ENCODE peak calls at places on chromosomes 1 and 21, in eight cellular contexts. K is esophagus squamous epithelium, W is type B pancreatic cell, I is neural crest cell, Z is IMR-90, D is ovary, X is tibial nerve, Y is cardiac fibroblast. V is an unnamed sample.

GRCh38 chr1:199010933-199011332 is 372.1 kb downstream of the PTPRC start:
- DNase-seq in K (no peak), I (no peak), W (no peak), D (no peak), X (no peak), Z (peak; percentile 75), Y (no peak), V (no peak)

GRCh38 chr1:43062527-43063080 is 103.9 kb upstream of the SLC2A1 start:
- DNase-seq in W (no peak), K (no peak), I (no peak), X (no peak), Y (no peak), D (no peak), Z (no peak), V (no peak)

GRCh38 chr1:248757784-248758195 is 2.2 kb upstream of the LYPD8 start:
- DNase-seq in W (no peak), D (no peak), X (no peak), Y (no peak), I (no peak), K (no peak), Z (no peak), V (no peak)

GRCh38 chr1:234395297-234395696 is 22.0 kb downstream of the COA6 start:
- DNase-seq in K (no peak), Y (no peak), I (no peak), X (no peak), W (no peak), D (no peak), Z (no peak), V (no peak)

GRCh38 chr1:17744666-17745563 is 10.2 kb upstream of the ACTL8 start:
- DNase-seq in I (no peak), D (no peak), X (no peak), K (no peak), Y (peak; percentile 12), Z (no peak), W (no peak), V (no peak)

GRCh38 chr1:55539652-55540512 is 324.7 kb upstream of the USP24 start:
- DNase-seq in Y (no peak), Z (no peak), W (no peak), D (no peak), X (no peak), K (no peak), I (no peak), V (no peak)

GRCh38 chr1:77027916-77028315 is 160.6 kb downstream of the ST6GALNAC5 start:
- DNase-seq in Z (no peak), W (no peak), K (no peak), D (no peak), I (no peak), Y (no peak), X (no peak), V (no peak)

GRCh38 chr1:15833069-15833679 is 14.3 kb upstream of the SPEN start:
- DNase-seq in I (no peak), W (no peak), Z (no peak), K (no peak), D (peak; percentile 66), X (no peak), Y (no peak), V (no peak)

GRCh38 chr1:169048043-169048442 is 58.4 kb upstream of the ATP1B1 start:
- DNase-seq in Z (no peak), I (no peak), K (no peak), D (no peak), Y (no peak), X (no peak), W (no peak), V (no peak)

GRCh38 chr21:27423073-27423472 is 456.2 kb upstream of the ADAMTS5 start:
- DNase-seq in Z (peak; percentile 95), D (peak; percentile 35), I (no peak), X (peak; percentile 52), K (no peak), W (no peak), Y (peak; percentile 88), V (no peak)

GRCh38 chr1:223337174-223337869 is 26.7 kb downstream of the SUSD4 start:
- DNase-seq in K (no peak), W (no peak), I (no peak), D (no peak), X (no peak), Y (no peak), Z (no peak), V (no peak)

GRCh38 chr1:89649783-89650182 is 16.9 kb downstream of the LRRC8C start:
- DNase-seq in D (no peak), Z (no peak), X (no peak), W (no peak), Y (no peak), K (no peak), I (no peak), V (no peak)

GRCh38 chr1:3231245-3231644 is 162.2 kb downstream of the PRDM16 start:
- DNase-seq in X (no peak), W (no peak), Y (no peak), I (no peak), D (no peak), K (no peak), Z (no peak), V (no peak)

GRCh38 chr1:181133441-181133951 is 45.0 kb downstream of the IER5 start:
- DNase-seq in K (no peak), Y (no peak), W (no peak), X (no peak), Z (no peak), D (no peak), I (no peak), V (no peak)

GRCh38 chr1:30984167-30984870 is 75.8 kb upstream of the SDC3 start:
- DNase-seq in I (no peak), D (no peak), W (no peak), X (no peak), Z (no peak), Y (no peak), K (no peak), V (no peak)

DNA sequence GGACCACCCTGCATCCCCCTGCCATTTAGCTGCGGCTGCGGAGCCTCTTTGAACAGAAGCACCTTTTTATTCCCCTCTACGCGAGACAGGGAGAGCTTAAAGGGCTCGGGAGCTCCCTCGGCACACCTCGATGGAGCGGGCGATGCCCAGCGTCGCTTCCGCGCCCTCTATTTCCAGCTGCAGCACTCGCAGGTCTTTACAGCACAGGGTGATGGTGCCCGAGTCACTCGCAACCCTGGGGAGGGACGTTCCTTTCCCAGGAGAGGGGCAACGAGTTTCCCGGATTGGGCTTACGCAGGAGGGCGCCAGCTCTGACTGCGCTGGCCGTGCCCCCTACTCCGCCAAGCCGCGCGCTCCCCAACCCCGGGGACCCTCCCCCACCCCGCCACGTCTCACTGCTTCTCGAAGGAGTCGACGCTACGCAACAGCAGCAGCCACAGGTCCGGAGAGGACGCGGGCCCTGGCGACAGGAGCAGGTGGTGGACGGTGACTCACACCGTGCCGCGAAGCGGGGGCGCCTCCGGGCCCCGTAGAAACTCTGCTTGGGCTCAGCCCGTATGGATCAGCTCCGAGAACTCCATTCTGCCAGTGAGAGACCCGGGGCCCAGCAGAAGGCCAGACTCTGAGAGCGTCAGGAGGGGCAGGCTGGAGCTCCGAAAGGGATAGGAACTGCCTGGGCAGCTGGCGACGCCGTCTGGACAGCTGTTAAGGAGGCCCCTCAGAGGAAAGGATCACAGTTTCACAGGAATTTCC is 5.8 kb upstream of the FAM167B start:
- DNase-seq in Z (peak; percentile 66), Y (peak; percentile 61), I (peak; percentile 28), D (peak; percentile 74), W (no peak), X (no peak), K (no peak), V (peak; percentile 39)
- TF ChIP-seq CTCF in Z (peak; percentile 10), Y (no peak), I (no peak), D (no peak), W (no peak), X (no peak), K (no peak), V (no peak)

GRCh38 chr1:178361847-178362246 is 134.9 kb downstream of the CLEC20A start:
- DNase-seq in D (no peak), Z (no peak), I (no peak), X (no peak), W (no peak), Y (no peak), K (no peak), V (no peak)
- TF ChIP-seq CTCF in D (no peak), Z (no peak), I (no peak), X (no peak), W (no peak), Y (no peak), K (no peak), V (no peak)

DNA sequence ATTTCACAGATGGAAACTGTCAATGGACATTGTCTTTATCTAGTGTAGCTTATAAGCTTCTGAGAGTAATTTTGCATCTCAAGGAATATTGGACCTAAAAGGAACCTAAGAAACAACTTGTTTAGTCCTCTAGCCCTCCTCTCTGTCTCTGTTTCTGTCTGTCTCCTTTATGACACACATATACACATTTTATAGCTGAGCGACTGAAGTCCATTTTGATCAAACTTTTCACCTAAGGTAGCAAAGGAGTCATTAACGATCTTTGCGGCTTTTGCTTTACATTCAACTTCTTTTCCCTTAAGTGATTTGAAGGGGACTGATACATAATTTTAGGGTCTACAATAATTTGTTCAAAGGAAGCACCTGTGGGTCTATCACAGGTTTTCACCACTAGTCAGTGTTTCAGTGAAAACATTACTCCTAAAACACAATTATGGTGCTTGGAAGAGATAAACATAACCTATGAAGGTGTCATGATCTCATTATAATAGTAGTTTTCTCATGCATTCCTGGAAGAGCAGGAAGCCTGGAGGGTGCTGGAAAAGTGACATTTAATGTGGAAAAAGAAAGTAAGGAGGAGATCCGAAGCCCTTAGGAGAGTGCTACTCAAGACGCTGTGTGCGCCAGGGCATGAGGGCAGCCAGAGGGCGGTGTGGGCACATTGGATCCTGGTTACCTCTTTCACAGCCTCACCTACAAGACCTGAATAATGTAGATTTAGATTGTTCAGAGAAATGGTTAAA is 248.6 kb downstream of the DNM3 start:
- DNase-seq in I (no peak), Z (peak; percentile 40), W (no peak), Y (peak; percentile 69), X (peak; percentile 20), K (no peak), D (peak; percentile 41), V (peak; percentile 11)
- TF ChIP-seq CTCF in I (peak; percentile 58), Z (peak; percentile 58), W (peak; percentile 58), Y (peak; percentile 80), X (peak; percentile 51), K (peak; percentile 59), D (no peak), V (peak; percentile 71)

GRCh38 chr1:103949714-103950113 is 200.0 kb downstream of the AMY1C start:
- DNase-seq in Y (no peak), I (no peak), D (no peak), K (no peak), X (no peak), W (no peak), Z (no peak), V (no peak)

GRCh38 chr1:103953386-103953785 is 203.7 kb downstream of the AMY1C start:
- DNase-seq in W (no peak), Z (no peak), K (no peak), X (no peak), D (no peak), Y (no peak), I (no peak), V (no peak)

GRCh38 chr1:103945774-103946173 is 196.1 kb downstream of the AMY1C start:
- DNase-seq in W (no peak), Y (no peak), Z (no peak), I (no peak), D (no peak), X (no peak), K (no peak), V (no peak)

DNA sequence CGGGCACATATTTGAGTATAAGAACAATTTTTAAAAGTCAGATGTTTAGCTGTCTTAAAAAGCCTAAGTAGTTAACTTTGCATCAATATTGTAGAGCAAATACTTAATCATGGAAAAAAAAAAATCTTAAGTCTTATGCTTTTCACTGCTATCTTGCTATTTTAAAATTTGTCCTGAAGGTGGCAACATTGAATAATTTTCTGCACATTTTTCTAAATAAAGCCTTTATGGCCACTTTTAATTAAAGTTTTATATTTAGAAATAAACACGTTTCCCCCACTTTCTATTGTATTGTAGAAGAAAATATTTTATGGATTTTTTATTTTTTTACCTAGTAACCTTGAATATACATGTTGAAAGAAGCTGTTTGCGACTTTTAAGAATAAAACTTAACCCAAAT is 198.8 kb downstream of the AMY1C start:
- DNase-seq in X (no peak), Z (no peak), K (no peak), Y (no peak), W (no peak), D (no peak), I (no peak), V (no peak)
- TF ChIP-seq CTCF in X (no peak), Z (peak; percentile 10), K (no peak), Y (no peak), W (peak; percentile 65), D (no peak), I (peak; percentile 64), V (peak; percentile 42)